ENCODE peak calls at places on chromosome 15, in five cellular contexts. V is substantia nigra, G is EL, A is lower lobe of right lung, J is iris pigment epithelial cell. I is an unnamed sample.

GRCh38 chr15:56244811-56245576 is 1.3 kb upstream of the RFX7 start:
- DNase-seq in V (no peak), G (no peak), A (peak), J (peak), I (no peak)

GRCh38 chr15:96327155-96327741 is 3.3 kb upstream of the NR2F2 start:
- DNase-seq in V (peak), G (peak), A (no peak), J (peak), I (no peak)

GRCh38 chr15:97014001-97014400 is 683.5 kb downstream of the NR2F2 start:
- DNase-seq in V (no peak), G (no peak), A (no peak), J (peak), I (no peak)

GRCh38 chr15:65856821-65857455 is 12.4 kb upstream of the RAB11A start:
- DNase-seq in V (peak), G (peak), A (peak), J (peak), I (no peak)

GRCh38 chr15:31042731-31043130 is 51.3 kb upstream of the MTMR10 start:
- DNase-seq in V (no peak), G (no peak), A (no peak), J (no peak), I (no peak)

GRCh38 chr15:40407343-40407990 is 1.9 kb downstream of the IVD start:
- DNase-seq in V (no peak), G (no peak), A (no peak), J (no peak), I (no peak)

GRCh38 chr15:67176195-67176971 is 78.1 kb downstream of the AAGAB start:
- DNase-seq in V (no peak), G (no peak), A (peak), J (no peak), I (no peak)

GRCh38 chr15:47870300-47870955 is 153.1 kb downstream of the SEMA6D start:
- DNase-seq in V (no peak), G (no peak), A (no peak), J (no peak), I (no peak)

GRCh38 chr15:88621789-88622604 is 857 bp downstream of the AEN start:
- DNase-seq in V (no peak), G (peak), A (no peak), J (peak), I (no peak)

GRCh38 chr15:45914425-45914824 is 279.6 kb downstream of the SQOR start:
- DNase-seq in V (no peak), G (no peak), A (no peak), J (no peak), I (no peak)

GRCh38 chr15:56879502-56879901 is 38.9 kb upstream of the TCF12 start:
- DNase-seq in V (no peak), G (no peak), A (no peak), J (no peak), I (no peak)

GRCh38 chr15:51108933-51109550 is 14.3 kb upstream of the TNFAIP8L3 start:
- DNase-seq in V (no peak), G (peak), A (no peak), J (peak), I (no peak)

GRCh38 chr15:62085740-62086139 is 19.0 kb downstream of the C2CD4A start:
- DNase-seq in V (no peak), G (no peak), A (no peak), J (no peak), I (no peak)

GRCh38 chr15:67762610-67763368 is 62.5 kb upstream of the SKOR1 start:
- DNase-seq in V (no peak), G (peak), A (no peak), J (peak), I (no peak)

GRCh38 chr15:100189849-100190248 is 151.9 kb downstream of the ADAMTS17 start:
- DNase-seq in V (no peak), G (no peak), A (no peak), J (no peak), I (no peak)

GRCh38 chr15:83922895-83923294 is 269.0 kb downstream of the ADAMTSL3 start:
- DNase-seq in V (no peak), G (no peak), A (no peak), J (no peak), I (no peak)

GRCh38 chr15:99436472-99437314 is 129.1 kb upstream of the MEF2A start:
- DNase-seq in V (no peak), G (no peak), A (no peak), J (no peak), I (no peak)

GRCh38 chr15:84143753-84144314 is 91.7 kb upstream of the GOLGA6L4 start:
- DNase-seq in V (no peak), G (no peak), A (no peak), J (no peak), I (no peak)

GRCh38 chr15:67172172-67172571 is 82.3 kb downstream of the AAGAB start:
- DNase-seq in V (no peak), G (no peak), A (no peak), J (no peak), I (no peak)

GRCh38 chr15:68700395-68701123 is 120.1 kb downstream of the ANP32A start:
- DNase-seq in V (peak), G (peak), A (no peak), J (peak), I (peak)

GRCh38 chr15:68719676-68720075 is 101.0 kb downstream of the ANP32A start:
- DNase-seq in V (no peak), G (no peak), A (no peak), J (no peak), I (no peak)

GRCh38 chr15:66893294-66893693 is 172.1 kb upstream of the SMAD3 start:
- DNase-seq in V (no peak), G (no peak), A (no peak), J (no peak), I (no peak)

GRCh38 chr15:25062551-25063430 is 108.0 kb downstream of the SNRPN start:
- DNase-seq in V (no peak), G (no peak), A (peak), J (no peak), I (no peak)

GRCh38 chr15:32909431-32909830 is 191.6 kb downstream of the GREM1 start:
- DNase-seq in V (no peak), G (peak), A (no peak), J (peak), I (no peak)

GRCh38 chr15:80550219-80550909 is 144.7 kb upstream of the ABHD17C start:
- DNase-seq in V (no peak), G (peak), A (no peak), J (peak), I (no peak)

GRCh38 chr15:39434126-39434525 is 146.8 kb upstream of the THBS1 start:
- DNase-seq in V (no peak), G (no peak), A (no peak), J (no peak), I (no peak)

GRCh38 chr15:76996076-76996525 is 1.2 kb downstream of the PSTPIP1 start:
- DNase-seq in V (no peak), G (no peak), A (no peak), J (no peak), I (no peak)

GRCh38 chr15:90624278-90624930 is 92.7 kb upstream of the BLM start:
- DNase-seq in V (no peak), G (no peak), A (no peak), J (no peak), I (no peak)

GRCh38 chr15:35738370-35738769 is 192.4 kb upstream of the DPH6 start:
- DNase-seq in V (no peak), G (peak), A (no peak), J (peak), I (no peak)

GRCh38 chr15:63909819-63910437 is 76.2 kb upstream of the HERC1 start:
- DNase-seq in V (no peak), G (peak), A (no peak), J (peak), I (no peak)

GRCh38 chr15:85532689-85533088 is 152.3 kb downstream of the AKAP13 start:
- DNase-seq in V (no peak), G (no peak), A (peak), J (no peak), I (no peak)

GRCh38 chr15:81166949-81167816 is 29.5 kb upstream of the IL16 start:
- DNase-seq in V (no peak), G (no peak), A (no peak), J (no peak), I (no peak)

GRCh38 chr15:57509121-57509520 is 82.6 kb upstream of the MYZAP start:
- DNase-seq in V (no peak), G (no peak), A (no peak), J (no peak), I (no peak)

GRCh38 chr15:55907797-55908196 is 85.6 kb downstream of the NEDD4 start:
- DNase-seq in V (no peak), G (peak), A (no peak), J (peak), I (no peak)

GRCh38 chr15:84648539-84648938 is 5.5 kb downstream of the WDR73 start:
- DNase-seq in V (no peak), G (no peak), A (peak), J (no peak), I (no peak)

GRCh38 chr15:43487271-43487895 is 5.6 kb downstream of the TP53BP1 start:
- DNase-seq in V (no peak), G (no peak), A (no peak), J (no peak), I (no peak)

I was measured in anterior cingulate cortex.